ENCODE peak calls at places on chromosomes 7 and 10, in nine cellular contexts. T, H, F, C, G, O, A, I and D are unnamed samples.
A peak's percentile ranks its signal among the peaks of the same experiment; 100 is the strongest.

GRCh38 chr10:46558411-46559185 is 2.1 kb upstream of the GPRIN2 start:
- DNase-seq in H (peak; percentile 41), A (peak; percentile 67), F (no peak), G (peak; percentile 10), O (peak; percentile 61), I (no peak), C (no peak), T (no peak), D (no peak)

GRCh38 chr7:135745702-135746312 is 2.8 kb downstream of the FAM180A start:
- DNase-seq in C (no peak), I (no peak), H (no peak), F (peak; percentile 99), G (peak; percentile 84), A (no peak), T (no peak), O (peak; percentile 90), D (no peak)

GRCh38 chr10:93752761-93753160 is 5.0 kb upstream of the LGI1 start:
- DNase-seq in T (peak; percentile 14), O (no peak), I (no peak), A (no peak), G (no peak), C (no peak), F (peak; percentile 49), H (no peak), D (no peak)

GRCh38 chr7:137086896-137087295 is 218.4 kb downstream of the CHRM2 start:
- DNase-seq in I (no peak), A (no peak), G (no peak), O (no peak), C (no peak), F (no peak), T (no peak), H (no peak), D (no peak)

GRCh38 chr7:70775570-70776156 is 356.3 kb upstream of the GALNT17 start:
- DNase-seq in A (no peak), I (no peak), C (no peak), H (no peak), G (no peak), T (peak; percentile 33), F (peak; percentile 4), O (no peak), D (peak; percentile 56)

GRCh38 chr7:154566877-154567276 is 436.0 kb downstream of the PAXIP1 start:
- DNase-seq in I (no peak), T (no peak), A (no peak), G (no peak), O (no peak), F (no peak), C (no peak), H (no peak), D (no peak)

GRCh38 chr7:120996333-120996982 is 7.9 kb downstream of the CPED1 start:
- DNase-seq in F (peak; percentile 94), T (peak; percentile 89), G (peak; percentile 94), A (no peak), I (peak; percentile 13), C (peak; percentile 80), H (peak; percentile 49), O (peak; percentile 84), D (peak; percentile 77)

GRCh38 chr10:560314-560992 is 129.0 kb downstream of the DIP2C start:
- DNase-seq in I (no peak), F (no peak), C (no peak), A (no peak), O (no peak), H (no peak), G (no peak), T (no peak), D (no peak)

GRCh38 chr7:80724249-80724871 is 85.9 kb downstream of the CD36 start:
- DNase-seq in I (no peak), C (no peak), A (no peak), O (no peak), G (no peak), H (no peak), T (no peak), F (peak; percentile 64), D (no peak)

GRCh38 chr7:80722596-80723141 is 84.2 kb downstream of the CD36 start:
- DNase-seq in H (peak; percentile 41), I (no peak), A (peak; percentile 64), G (peak; percentile 67), T (no peak), C (no peak), O (peak; percentile 87), F (peak; percentile 100), D (no peak)

GRCh38 chr7:80719261-80719660 is 80.8 kb downstream of the CD36 start:
- DNase-seq in F (peak; percentile 74), A (no peak), O (no peak), H (no peak), I (no peak), C (no peak), G (no peak), T (no peak), D (no peak)

GRCh38 chr7:80725181-80725611 is 86.8 kb downstream of the CD36 start:
- DNase-seq in A (no peak), I (no peak), T (no peak), H (no peak), G (no peak), C (no peak), F (no peak), O (no peak), D (no peak)

GRCh38 chr7:80721880-80722595 is 83.6 kb downstream of the CD36 start:
- DNase-seq in A (peak; percentile 61), I (no peak), G (peak; percentile 34), F (peak; percentile 93), H (no peak), C (no peak), O (no peak), T (peak; percentile 41), D (no peak)
- H3K4me3 ChIP-seq in A (no peak overlapping the region), I (no peak overlapping the region), G (no peak overlapping the region), F (no peak overlapping the region), H (no peak overlapping the region), C (no peak overlapping the region), O (no peak overlapping the region), T (no peak overlapping the region), D (no peak overlapping the region)

GRCh38 chr10:103915794-103916193 is 2.2 kb downstream of the STN1 start:
- DNase-seq in A (peak; percentile 61), O (no peak), C (peak; percentile 13), G (no peak), H (no peak), T (peak; percentile 68), I (no peak), F (peak; percentile 35), D (no peak)
- H3K4me3 ChIP-seq in A (peak overlapping the region; percentile 76), O (peak overlapping the region; percentile 65), C (peak overlapping the region; percentile 89), G (peak overlapping the region; percentile 80), H (peak overlapping the region; percentile 11), T (peak overlapping the region; percentile 86), I (peak overlapping the region; percentile 64), F (peak overlapping the region; percentile 14), D (no peak overlapping the region)

GRCh38 chr10:101062231-101063161 is 707 bp downstream of the KAZALD1 start:
- DNase-seq in F (peak; percentile 43), T (peak; percentile 89), H (peak; percentile 88), G (peak; percentile 35), C (peak; percentile 53), I (peak; percentile 22), O (peak; percentile 77), A (peak; percentile 87), D (peak; percentile 42)
- H3K4me3 ChIP-seq in F (peak overlapping the region; percentile 99), T (peak overlapping the region; percentile 97), H (peak overlapping the region; percentile 73), G (peak overlapping the region; percentile 21), C (peak overlapping the region; percentile 38), I (peak overlapping the region; percentile 35), O (peak overlapping the region; percentile 65), A (peak overlapping the region; percentile 81), D (peak overlapping the region; percentile 100)

DNA sequence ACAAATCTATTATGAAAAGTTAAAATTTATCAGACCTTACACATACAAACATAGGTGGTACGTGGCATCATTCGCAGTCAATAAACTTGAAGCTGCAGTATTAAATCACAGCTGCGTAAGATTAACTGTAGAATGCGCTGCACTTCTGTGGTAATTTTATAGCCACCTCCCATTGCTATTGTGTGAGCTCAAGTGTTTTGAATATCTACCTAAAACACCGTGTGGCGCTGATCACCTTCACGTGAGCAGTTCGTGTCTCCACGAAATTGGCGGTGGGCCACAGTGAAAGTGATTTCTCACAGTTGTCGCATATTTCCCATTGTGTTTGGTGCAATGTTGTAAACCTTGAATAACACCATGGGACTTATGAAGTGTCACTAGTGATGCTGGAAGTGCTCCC is 102.8 kb downstream of the PLPP4 start:
- DNase-seq in C (no peak), H (no peak), O (no peak), T (no peak), I (no peak), A (no peak), F (no peak), G (no peak), D (no peak)
- H3K4me3 ChIP-seq in C (no peak overlapping the region), H (no peak overlapping the region), O (no peak overlapping the region), T (no peak overlapping the region), I (no peak overlapping the region), A (no peak overlapping the region), F (no peak overlapping the region), G (no peak overlapping the region), D (no peak overlapping the region)

GRCh38 chr7:36707922-36708321 is 16.4 kb downstream of the AOAH start:
- DNase-seq in A (no peak), F (no peak), G (no peak), H (no peak), C (no peak), T (no peak), I (no peak), O (no peak), D (no peak)
- H3K4me3 ChIP-seq in A (no peak overlapping the region), F (no peak overlapping the region), G (no peak overlapping the region), H (no peak overlapping the region), C (no peak overlapping the region), T (no peak overlapping the region), I (no peak overlapping the region), O (no peak overlapping the region), D (no peak overlapping the region)

DNA sequence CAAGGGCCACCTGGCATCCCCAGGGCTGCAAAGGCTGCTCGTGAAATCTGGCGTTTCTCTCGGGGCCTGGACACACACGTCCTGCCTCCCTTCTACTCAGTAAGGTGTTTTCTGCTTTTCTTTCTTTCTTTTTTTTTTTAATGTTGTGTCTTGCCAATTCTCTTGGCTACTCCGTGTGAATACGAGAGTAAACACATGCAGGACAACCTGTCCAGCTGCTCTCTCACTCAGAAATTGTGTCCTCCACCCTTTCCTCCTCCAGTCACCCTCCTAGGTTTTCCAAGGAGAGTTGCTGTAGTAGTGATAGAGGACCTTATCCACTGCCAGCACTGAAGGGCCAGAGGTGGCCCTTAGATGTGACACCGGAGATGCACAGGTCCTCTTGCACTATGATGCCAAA is 858 bp upstream of the TEX36 start:
- DNase-seq in F (no peak), G (no peak), I (no peak), T (no peak), A (no peak), H (no peak), C (no peak), O (no peak), D (no peak)
- H3K4me3 ChIP-seq in F (no peak overlapping the region), G (no peak overlapping the region), I (no peak overlapping the region), T (no peak overlapping the region), A (no peak overlapping the region), H (no peak overlapping the region), C (no peak overlapping the region), O (no peak overlapping the region), D (no peak overlapping the region)